ENCODE peak calls at places on chromosomes 5 and 9, in nine cellular contexts. L is bronchial epithelial cell, N is neural progenitor cell, D is fibroblast of mammary gland, M is IMR-90, C is left ventricle myocardium inferior, J is heart right ventricle, Z is upper lobe of left lung, W is GM12865. B is an unnamed sample.

GRCh38 chr5:149694007-149694406 is 36.1 kb upstream of the PPARGC1B start:
- DNase-seq in L (peak), N (no peak), D (no peak), M (no peak), C (peak), J (peak), Z (no peak), W (no peak), B (no peak)

GRCh38 chr5:155726267-155726666 is 600.7 kb upstream of the SGCD start:
- DNase-seq in L (peak), N (peak), D (peak), M (peak), C (no peak), J (no peak), Z (no peak), W (no peak), B (no peak)

GRCh38 chr9:16192403-16193017 is 639.7 kb downstream of the CCDC171 start:
- DNase-seq in L (no peak), N (no peak), D (peak), M (peak), C (no peak), J (no peak), Z (no peak), W (no peak), B (no peak)

GRCh38 chr5:54401515-54401914 is 54.0 kb upstream of the HSPB3 start:
- DNase-seq in L (no peak), N (no peak), D (no peak), M (no peak), C (no peak), J (no peak), Z (no peak), W (peak), B (no peak)

GRCh38 chr9:70137577-70137976 is 93.9 kb downstream of the MAMDC2 start:
- DNase-seq in L (no peak), N (no peak), D (no peak), M (no peak), C (no peak), J (no peak), Z (no peak), W (no peak), B (no peak)

GRCh38 chr5:82174128-82174918 is 103.8 kb downstream of the RPS23 start:
- DNase-seq in L (peak), N (peak), D (peak), M (peak), C (peak), J (peak), Z (no peak), W (peak), B (no peak)

GRCh38 chr9:24832307-24832706 is 286.6 kb upstream of the IZUMO3 start:
- DNase-seq in L (no peak), N (peak), D (peak), M (no peak), C (no peak), J (no peak), Z (no peak), W (no peak), B (peak)

GRCh38 chr5:132012385-132013005 is 1.0 kb upstream of the ACSL6 start:
- DNase-seq in L (peak), N (peak), D (peak), M (peak), C (peak), J (peak), Z (peak), W (no peak), B (no peak)

GRCh38 chr5:54772232-54773168 is 212.9 kb downstream of the ESM1 start:
- DNase-seq in L (peak), N (no peak), D (no peak), M (no peak), C (no peak), J (no peak), Z (no peak), W (no peak), B (no peak)

GRCh38 chr9:120066315-120066714 is 513.7 kb downstream of the CDK5RAP2 start:
- DNase-seq in L (no peak), N (no peak), D (peak), M (no peak), C (no peak), J (no peak), Z (no peak), W (no peak), B (no peak)

GRCh38 chr9:10144336-10144735 is 468.5 kb downstream of the PTPRD start:
- DNase-seq in L (no peak), N (no peak), D (no peak), M (no peak), C (no peak), J (no peak), Z (no peak), W (no peak), B (no peak)

GRCh38 chr9:129885018-129885669 is 49.9 kb downstream of the USP20 start:
- DNase-seq in L (no peak), N (peak), D (no peak), M (no peak), C (no peak), J (peak), Z (no peak), W (peak), B (no peak)

GRCh38 chr9:136309101-136309801 is 5.4 kb upstream of the CCDC187 start:
- DNase-seq in L (peak), N (no peak), D (no peak), M (no peak), C (no peak), J (no peak), Z (peak), W (peak), B (no peak)

GRCh38 chr9:96008502-96009222 is 133.2 kb downstream of the ERCC6L2 start:
- DNase-seq in L (peak), N (no peak), D (peak), M (peak), C (no peak), J (no peak), Z (no peak), W (peak), B (no peak)

GRCh38 chr5:97388794-97389193 is 205.7 kb upstream of the RIOK2 start:
- DNase-seq in L (peak), N (no peak), D (peak), M (peak), C (no peak), J (no peak), Z (no peak), W (no peak), B (no peak)

GRCh38 chr5:52520171-52520570 is 267.5 kb upstream of the ITGA1 start:
- DNase-seq in L (no peak), N (no peak), D (no peak), M (no peak), C (no peak), J (no peak), Z (no peak), W (no peak), B (no peak)

GRCh38 chr5:138385660-138386059 is 33.2 kb downstream of the KDM3B start:
- DNase-seq in L (no peak), N (no peak), D (no peak), M (no peak), C (no peak), J (no peak), Z (no peak), W (no peak), B (no peak)

GRCh38 chr9:114524401-114524800 is 19.1 kb upstream of the WHRN start:
- DNase-seq in L (no peak), N (no peak), D (no peak), M (no peak), C (no peak), J (no peak), Z (no peak), W (no peak), B (no peak)

GRCh38 chr5:72654231-72654630 is 147.0 kb upstream of the ZNF366 start:
- DNase-seq in L (no peak), N (no peak), D (no peak), M (no peak), C (no peak), J (no peak), Z (no peak), W (no peak), B (no peak)

GRCh38 chr9:28648723-28649122 is 1075.4 kb upstream of the C9orf72 start:
- DNase-seq in L (peak), N (peak), D (no peak), M (no peak), C (no peak), J (no peak), Z (no peak), W (no peak), B (no peak)

GRCh38 chr5:96316017-96316416 is 117.0 kb downstream of the PCSK1 start:
- DNase-seq in L (no peak), N (no peak), D (no peak), M (peak), C (no peak), J (no peak), Z (no peak), W (no peak), B (no peak)

GRCh38 chr9:137618105-137619067 is at the start of gene EHMT1:
- DNase-seq in L (peak), N (peak), D (peak), M (peak), C (peak), J (peak), Z (peak), W (peak), B (peak)

GRCh38 chr5:52786937-52787599 is 648 bp upstream of the ITGA1 start:
- DNase-seq in L (peak), N (no peak), D (peak), M (peak), C (no peak), J (no peak), Z (no peak), W (peak), B (peak)

DNA sequence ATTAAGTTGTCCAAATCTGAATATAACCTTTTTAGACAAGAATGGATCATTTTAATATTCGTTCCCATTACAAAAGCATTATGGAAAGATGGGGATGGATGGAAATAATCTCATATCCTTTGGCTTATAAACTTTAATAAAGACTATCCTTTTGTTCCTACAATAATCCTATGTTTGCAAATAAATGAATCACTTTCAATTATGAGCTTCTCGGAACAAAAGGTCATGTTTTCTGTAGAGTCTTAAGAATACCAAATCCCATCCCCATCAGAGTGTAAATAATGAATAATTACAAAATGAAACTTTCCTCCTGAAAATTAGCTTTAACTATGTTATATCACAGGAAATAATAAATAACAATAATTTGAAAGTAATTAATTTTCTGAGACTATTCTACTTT is 329.7 kb downstream of the NR2F1-AS1 start:
- DNase-seq in L (no peak), N (no peak), D (no peak), M (no peak), C (no peak), J (no peak), Z (no peak), W (no peak), B (no peak)
- TF ChIP-seq CTCF in L (no peak), N (no peak), D (no peak), M (no peak), C (no peak), J (no peak), Z (no peak), W (no peak), B (no peak)

GRCh38 chr5:119333421-119333851 is 22.4 kb upstream of the TNFAIP8 start:
- DNase-seq in L (peak), N (no peak), D (no peak), M (peak), C (no peak), J (no peak), Z (no peak), W (no peak), B (no peak)
- H3K4me3 ChIP-seq in L (peak), N (no peak), D (no peak), M (no peak), C (peak), J (peak), Z (no peak), W (peak), B (no peak)

DNA sequence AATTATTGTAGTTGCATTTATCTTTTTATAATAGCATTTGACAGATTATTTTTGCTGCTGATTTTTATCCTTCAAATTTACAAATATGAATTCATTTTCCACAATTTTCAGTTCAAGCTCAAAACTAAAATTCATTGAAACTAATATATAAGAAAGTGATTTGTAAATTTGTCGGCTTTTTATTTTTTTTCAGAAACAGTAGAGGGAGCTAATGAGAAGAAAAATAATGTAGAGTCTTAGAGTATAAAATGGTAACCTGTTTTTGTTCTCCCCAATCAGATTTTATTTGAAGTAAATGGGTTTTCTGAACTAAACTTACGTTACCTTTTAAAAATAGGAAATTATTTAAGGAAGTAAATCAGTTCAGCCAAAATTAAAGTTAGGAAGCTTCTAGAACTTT is 19.2 kb downstream of the PRRC1 start:
- DNase-seq in L (peak), N (no peak), D (peak), M (peak), C (no peak), J (no peak), Z (no peak), W (no peak), B (no peak)
- TF ChIP-seq CTCF in L (peak), N (peak), D (peak), M (peak), C (peak), J (peak), Z (no peak), W (peak), B (peak)

GRCh38 chr5:6718161-6718681 is 5.0 kb downstream of the TENT4A start:
- DNase-seq in L (no peak), N (no peak), D (no peak), M (no peak), C (no peak), J (no peak), Z (no peak), W (no peak), B (no peak)
- H3K4me3 ChIP-seq in L (no peak), N (no peak), D (no peak), M (no peak), C (no peak), J (no peak), Z (no peak), W (no peak), B (no peak)

GRCh38 chr9:111037744-111038335 is 430 bp downstream of the LPAR1 start:
- DNase-seq in L (no peak), N (peak), D (peak), M (peak), C (peak), J (peak), Z (peak), W (peak), B (no peak)
- TF ChIP-seq CTCF in L (peak), N (peak), D (no peak), M (peak), C (no peak), J (no peak), Z (peak), W (peak), B (no peak)

GRCh38 chr9:111588846-111589245 is 10.6 kb downstream of the PTGR1 start:
- DNase-seq in L (no peak), N (no peak), D (peak), M (no peak), C (no peak), J (no peak), Z (no peak), W (no peak), B (no peak)
- H3K4me3 ChIP-seq in L (no peak), N (no peak), D (no peak), M (no peak), C (no peak), J (no peak), Z (no peak), W (no peak), B (no peak)

GRCh38 chr5:180390441-180391190 is 37.5 kb upstream of the GFPT2 start:
- DNase-seq in L (no peak), N (peak), D (no peak), M (no peak), C (no peak), J (no peak), Z (no peak), W (no peak), B (no peak)
- TF ChIP-seq CTCF in L (no peak), N (no peak), D (no peak), M (no peak), C (no peak), J (no peak), Z (no peak), W (no peak), B (no peak)

DNA sequence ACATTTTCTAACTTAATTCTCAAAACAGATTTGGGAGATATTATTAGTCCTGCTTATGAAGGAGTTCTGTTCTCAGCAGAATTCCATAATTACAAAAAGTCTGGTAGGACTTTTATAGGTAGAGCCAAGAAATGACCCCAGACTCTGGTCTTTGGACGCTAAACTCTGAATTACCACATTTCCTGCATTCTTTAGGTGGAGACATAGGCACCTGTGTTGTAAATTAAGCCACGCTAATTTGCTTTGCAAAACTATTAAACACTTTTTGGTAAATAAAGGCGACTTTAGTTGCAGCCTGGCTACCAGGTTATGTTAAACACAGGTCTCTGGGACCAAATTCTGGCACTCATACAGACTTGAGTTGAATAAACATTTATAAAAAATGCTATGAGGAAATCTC is 77.7 kb downstream of the C9orf152 start:
- DNase-seq in L (no peak), N (no peak), D (no peak), M (no peak), C (no peak), J (no peak), Z (no peak), W (no peak), B (no peak)
- H3K4me3 ChIP-seq in L (no peak), N (no peak), D (no peak), M (no peak), C (no peak), J (no peak), Z (no peak), W (no peak), B (no peak)

GRCh38 chr9:113057193-113057592 is 669 bp upstream of the ZFP37 start:
- DNase-seq in L (no peak), N (no peak), D (no peak), M (no peak), C (no peak), J (no peak), Z (no peak), W (no peak), B (no peak)

DNA sequence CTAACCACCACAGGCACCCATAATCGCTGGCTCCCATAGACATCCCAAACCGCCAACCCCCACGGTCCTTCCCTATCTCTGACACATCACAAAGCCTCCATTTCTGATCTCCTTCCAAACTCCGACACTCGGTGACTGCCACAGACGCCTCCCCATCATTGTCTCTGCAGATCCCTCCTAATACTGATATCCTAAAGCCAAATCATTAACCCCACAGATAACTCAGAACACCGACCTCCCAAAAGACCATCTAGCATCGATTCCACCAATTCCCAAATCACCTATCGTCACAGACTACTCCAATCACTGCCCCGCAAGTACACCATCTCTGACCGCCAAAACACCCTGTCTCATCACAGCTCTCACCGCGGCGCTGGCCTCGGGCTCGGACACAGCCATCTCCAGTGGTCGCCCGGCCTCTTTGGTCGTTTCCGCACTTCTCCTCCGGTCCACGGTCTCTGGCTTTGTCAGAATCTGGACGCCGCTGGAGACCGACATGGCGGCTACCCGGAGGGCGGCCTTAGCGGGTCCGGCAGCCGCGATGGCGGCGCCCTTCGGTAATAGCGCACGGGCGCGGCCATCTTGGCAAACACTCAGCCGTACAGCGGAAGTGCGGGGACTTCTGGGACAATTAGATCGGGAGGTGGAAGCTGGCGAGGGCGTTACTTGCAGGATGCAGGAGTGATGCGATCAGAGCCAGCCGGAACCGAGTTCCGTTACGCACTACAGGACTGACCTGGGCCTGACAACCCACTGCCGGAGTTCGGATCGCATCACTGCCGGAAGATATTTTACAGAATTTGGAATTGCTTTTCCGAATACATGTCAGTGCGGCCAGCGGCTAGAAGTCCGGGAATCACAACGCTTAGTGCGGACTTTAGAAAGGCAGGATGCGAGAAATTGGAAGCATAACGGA is at the start of gene ZFP37:
- DNase-seq in L (peak), N (peak), D (peak), M (peak), C (peak), J (peak), Z (peak), W (peak), B (peak)
- TF ChIP-seq CTCF in L (no peak), N (no peak), D (no peak), M (no peak), C (no peak), J (no peak), Z (no peak), W (no peak), B (no peak)

GRCh38 chr5:6081727-6082210 is 296.6 kb downstream of the MED10 start:
- DNase-seq in L (no peak), N (no peak), D (no peak), M (no peak), C (no peak), J (no peak), Z (no peak), W (no peak), B (no peak)

GRCh38 chr5:6082685-6083084 is 295.7 kb downstream of the MED10 start:
- DNase-seq in L (peak), N (no peak), D (peak), M (no peak), C (no peak), J (no peak), Z (no peak), W (no peak), B (no peak)

GRCh38 chr5:6078881-6079280 is 299.5 kb downstream of the MED10 start:
- DNase-seq in L (no peak), N (no peak), D (no peak), M (no peak), C (no peak), J (no peak), Z (no peak), W (no peak), B (no peak)

GRCh38 chr5:6080930-6081726 is 297.2 kb downstream of the MED10 start:
- DNase-seq in L (peak), N (no peak), D (no peak), M (no peak), C (no peak), J (no peak), Z (no peak), W (no peak), B (no peak)

DNA sequence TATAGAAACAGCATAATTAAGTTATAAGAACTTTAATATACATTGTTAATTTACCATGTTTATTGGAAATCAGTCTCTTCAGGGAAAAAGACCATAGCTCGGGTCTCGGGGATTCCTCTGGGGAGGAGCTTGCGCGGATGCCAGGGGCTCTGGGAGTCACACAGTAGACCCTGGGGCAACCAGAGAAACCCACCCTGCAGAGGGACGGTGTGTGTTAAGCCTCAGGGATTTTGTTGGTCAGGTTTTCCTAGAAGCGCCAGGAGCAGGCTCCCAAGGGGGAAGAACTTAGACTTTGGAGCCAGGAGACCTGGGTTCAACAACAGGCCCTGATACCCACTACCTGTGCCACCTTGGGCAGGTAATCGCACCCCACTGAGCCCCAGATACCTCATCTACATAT is 297.9 kb downstream of the MED10 start:
- DNase-seq in L (no peak), N (no peak), D (no peak), M (no peak), C (no peak), J (no peak), Z (no peak), W (no peak), B (no peak)
- H3K4me3 ChIP-seq in L (no peak), N (no peak), D (no peak), M (no peak), C (no peak), J (no peak), Z (no peak), W (no peak), B (no peak)

B was measured in LNCaP clone FGC.